ENCODE peak calls at places on chromosomes 7 and 10, in six cellular contexts. One of them, this sample, is unnamed.

GRCh38 chr7:122132341-122132740 is 11.7 kb downstream of the AASS start:
- DNase-seq in cardiac fibroblast: peak; percentile 76
- DNase-seq in activated CD4-positive, alpha-beta T cell treated with anti-CD3 and anti-CD28 coated beads for 48 hours: no peak
- DNase-seq in transverse colon: no peak
- DNase-seq in hypothalamus: no peak
- DNase-seq in glomerular endothelial cell: no peak
- DNase-seq in this sample: peak; percentile 84

GRCh38 chr7:116552616-116553015 is 27.8 kb downstream of the CAV1 start:
- DNase-seq in transverse colon: no peak
- DNase-seq in cardiac fibroblast: peak; percentile 67
- DNase-seq in glomerular endothelial cell: no peak
- DNase-seq in hypothalamus: no peak
- DNase-seq in activated CD4-positive, alpha-beta T cell treated with anti-CD3 and anti-CD28 coated beads for 48 hours: no peak
- DNase-seq in this sample: peak; percentile 70

GRCh38 chr10:60137292-60137992 is 231.1 kb upstream of the CCDC6 start:
- DNase-seq in cardiac fibroblast: no peak
- DNase-seq in activated CD4-positive, alpha-beta T cell treated with anti-CD3 and anti-CD28 coated beads for 48 hours: no peak
- DNase-seq in transverse colon: no peak
- DNase-seq in hypothalamus: no peak
- DNase-seq in glomerular endothelial cell: no peak
- DNase-seq in this sample: no peak

GRCh38 chr7:150428671-150429451 is 21.6 kb upstream of the GIMAP8 start:
- DNase-seq in glomerular endothelial cell: no peak
- DNase-seq in activated CD4-positive, alpha-beta T cell treated with anti-CD3 and anti-CD28 coated beads for 48 hours: peak; percentile 22
- DNase-seq in hypothalamus: no peak
- DNase-seq in transverse colon: peak; percentile 72
- DNase-seq in cardiac fibroblast: peak; percentile 88
- DNase-seq in this sample: peak; percentile 96

GRCh38 chr10:75606203-75606779 is 174.9 kb downstream of the LRMDA start:
- DNase-seq in glomerular endothelial cell: no peak
- DNase-seq in activated CD4-positive, alpha-beta T cell treated with anti-CD3 and anti-CD28 coated beads for 48 hours: no peak
- DNase-seq in cardiac fibroblast: no peak
- DNase-seq in transverse colon: no peak
- DNase-seq in hypothalamus: no peak
- DNase-seq in this sample: no peak

GRCh38 chr10:110395350-110396283 is 90.9 kb upstream of the SMNDC1 start:
- DNase-seq in transverse colon: peak; percentile 85
- DNase-seq in hypothalamus: no peak
- DNase-seq in glomerular endothelial cell: peak; percentile 96
- DNase-seq in cardiac fibroblast: peak; percentile 99
- DNase-seq in activated CD4-positive, alpha-beta T cell treated with anti-CD3 and anti-CD28 coated beads for 48 hours: peak; percentile 52
- DNase-seq in this sample: peak; percentile 93

GRCh38 chr7:80131675-80132435 is 2.8 kb upstream of the GNAI1 start:
- DNase-seq in activated CD4-positive, alpha-beta T cell treated with anti-CD3 and anti-CD28 coated beads for 48 hours: no peak
- DNase-seq in cardiac fibroblast: no peak
- DNase-seq in glomerular endothelial cell: no peak
- DNase-seq in transverse colon: no peak
- DNase-seq in hypothalamus: no peak
- DNase-seq in this sample: no peak

GRCh38 chr10:97842658-97843295 is 6.9 kb upstream of the GOLGA7B start:
- DNase-seq in activated CD4-positive, alpha-beta T cell treated with anti-CD3 and anti-CD28 coated beads for 48 hours: no peak
- DNase-seq in cardiac fibroblast: no peak
- DNase-seq in transverse colon: no peak
- DNase-seq in hypothalamus: no peak
- DNase-seq in glomerular endothelial cell: no peak
- DNase-seq in this sample: peak; percentile 69

GRCh38 chr7:124856299-124856888 is 73.2 kb downstream of the POT1 start:
- DNase-seq in cardiac fibroblast: peak; percentile 71
- DNase-seq in transverse colon: no peak
- DNase-seq in hypothalamus: no peak
- DNase-seq in activated CD4-positive, alpha-beta T cell treated with anti-CD3 and anti-CD28 coated beads for 48 hours: no peak
- DNase-seq in glomerular endothelial cell: peak; percentile 25
- DNase-seq in this sample: peak; percentile 66

GRCh38 chr7:80827238-80827633 is 91.6 kb downstream of the SEMA3C start:
- DNase-seq in activated CD4-positive, alpha-beta T cell treated with anti-CD3 and anti-CD28 coated beads for 48 hours: no peak
- DNase-seq in hypothalamus: no peak
- DNase-seq in glomerular endothelial cell: no peak
- DNase-seq in cardiac fibroblast: peak; percentile 58
- DNase-seq in transverse colon: no peak
- DNase-seq in this sample: peak; percentile 10